ENCODE peak calls at places on chromosomes 13 and 19, in four cellular contexts. X, G, O and M are unnamed samples.

GRCh38 chr13:79612604-79613003 is 131.6 kb downstream of the NDFIP2 start:
- DNase-seq in X (no peak), G (no peak), O (no peak), M (no peak)

GRCh38 chr19:38898788-38899446 is 501 bp downstream of the SIRT2 start:
- DNase-seq in O (no peak), X (no peak), G (no peak), M (peak)

GRCh38 chr19:5261151-5261890 is 79.3 kb downstream of the PTPRS start:
- DNase-seq in X (no peak), G (no peak), O (no peak), M (peak)

GRCh38 chr19:12159773-12160414 is 3.0 kb upstream of the ZNF136 start:
- DNase-seq in G (no peak), X (no peak), O (no peak), M (no peak)

GRCh38 chr13:43364210-43365041 is 341.0 kb downstream of the DNAJC15 start:
- DNase-seq in X (no peak), O (no peak), G (no peak), M (no peak)

GRCh38 chr19:48458016-48458415 is 2.6 kb downstream of the KCNJ14 start:
- DNase-seq in X (no peak), G (no peak), O (no peak), M (no peak)

GRCh38 chr13:56700324-56700723 is 440.4 kb upstream of the PRR20A start:
- DNase-seq in X (no peak), G (no peak), O (no peak), M (no peak)

GRCh38 chr19:42276821-42277220 is 7.8 kb downstream of the CIC start:
- DNase-seq in O (no peak), X (no peak), G (no peak), M (no peak)

GRCh38 chr13:25186187-25186586 is 14.1 kb upstream of the AMER2 start:
- DNase-seq in G (no peak), O (no peak), X (peak), M (no peak)

GRCh38 chr19:409006-409514 is at the start of gene C2CD4C:
- DNase-seq in O (no peak), X (no peak), G (peak), M (no peak)

GRCh38 chr19:15128162-15128770 is 21.1 kb downstream of the SYDE1 start:
- DNase-seq in G (no peak), O (no peak), X (no peak), M (no peak)

GRCh38 chr13:65330691-65331090 is 1899.4 kb downstream of the PCDH9 start:
- DNase-seq in X (no peak), G (no peak), O (no peak), M (no peak)

GRCh38 chr13:112330066-112330465 is 46.1 kb upstream of the SPACA7 start:
- DNase-seq in X (no peak), O (no peak), G (no peak), M (no peak)